ENCODE peak calls at places on chromosome 21, in five cellular contexts. One of them, this sample, is unnamed.
A peak's percentile ranks its signal among the peaks of the same experiment; 100 is the strongest.

GRCh38 chr21:22476726-22477646 is 1478.8 kb downstream of the NCAM2 start:
- DNase-seq in DMS53: no peak
- DNase-seq in iPS DF 6.9: no peak
- DNase-seq in Ammon's horn: no peak
- DNase-seq in stimulated activated CD4-positive, alpha-beta T cell treated with anti-CD3 and anti-CD28 coated beads, Interleukin-4, amount 100 ng/mL, for 1 hour: no peak
- DNase-seq in this sample: no peak

GRCh38 chr21:41247561-41247968 is 69.0 kb upstream of the FAM3B start:
- DNase-seq in DMS53: peak; percentile 21
- DNase-seq in iPS DF 6.9: no peak
- DNase-seq in Ammon's horn: no peak
- DNase-seq in stimulated activated CD4-positive, alpha-beta T cell treated with anti-CD3 and anti-CD28 coated beads, Interleukin-4, amount 100 ng/mL, for 1 hour: no peak
- DNase-seq in this sample: no peak

GRCh38 chr21:20790113-20790512 is 208.1 kb upstream of the NCAM2 start:
- DNase-seq in DMS53: no peak
- DNase-seq in iPS DF 6.9: peak; percentile 47
- DNase-seq in Ammon's horn: no peak
- DNase-seq in stimulated activated CD4-positive, alpha-beta T cell treated with anti-CD3 and anti-CD28 coated beads, Interleukin-4, amount 100 ng/mL, for 1 hour: no peak
- DNase-seq in this sample: peak; percentile 74

GRCh38 chr21:35838350-35838749 is 222.0 kb downstream of the SETD4 start:
- DNase-seq in DMS53: no peak
- DNase-seq in iPS DF 6.9: no peak
- DNase-seq in Ammon's horn: no peak
- DNase-seq in stimulated activated CD4-positive, alpha-beta T cell treated with anti-CD3 and anti-CD28 coated beads, Interleukin-4, amount 100 ng/mL, for 1 hour: no peak
- DNase-seq in this sample: no peak

GRCh38 chr21:16570196-16570595 is 840.4 kb downstream of the USP25 start:
- DNase-seq in DMS53: no peak
- DNase-seq in iPS DF 6.9: no peak
- DNase-seq in Ammon's horn: no peak
- DNase-seq in stimulated activated CD4-positive, alpha-beta T cell treated with anti-CD3 and anti-CD28 coated beads, Interleukin-4, amount 100 ng/mL, for 1 hour: no peak
- DNase-seq in this sample: no peak

GRCh38 chr21:44454747-44455523 is at the start of gene LRRC3:
- DNase-seq in DMS53: peak; percentile 92
- DNase-seq in iPS DF 6.9: peak; percentile 71
- DNase-seq in Ammon's horn: no peak
- DNase-seq in stimulated activated CD4-positive, alpha-beta T cell treated with anti-CD3 and anti-CD28 coated beads, Interleukin-4, amount 100 ng/mL, for 1 hour: peak; percentile 83
- DNase-seq in this sample: peak; percentile 48

GRCh38 chr21:44933938-44934260 is 5.9 kb upstream of the SLX9 start:
- DNase-seq in DMS53: no peak
- DNase-seq in iPS DF 6.9: no peak
- DNase-seq in Ammon's horn: no peak
- DNase-seq in stimulated activated CD4-positive, alpha-beta T cell treated with anti-CD3 and anti-CD28 coated beads, Interleukin-4, amount 100 ng/mL, for 1 hour: no peak
- DNase-seq in this sample: no peak

GRCh38 chr21:34974162-34974981 is 74.7 kb downstream of the RUNX1 start:
- DNase-seq in DMS53: no peak
- DNase-seq in iPS DF 6.9: no peak
- DNase-seq in Ammon's horn: no peak
- DNase-seq in stimulated activated CD4-positive, alpha-beta T cell treated with anti-CD3 and anti-CD28 coated beads, Interleukin-4, amount 100 ng/mL, for 1 hour: peak; percentile 35
- DNase-seq in this sample: no peak

GRCh38 chr21:42617476-42617875 is 35.9 kb upstream of the PDE9A start:
- DNase-seq in DMS53: no peak
- DNase-seq in iPS DF 6.9: no peak
- DNase-seq in Ammon's horn: no peak
- DNase-seq in stimulated activated CD4-positive, alpha-beta T cell treated with anti-CD3 and anti-CD28 coated beads, Interleukin-4, amount 100 ng/mL, for 1 hour: no peak
- DNase-seq in this sample: no peak

GRCh38 chr21:31161157-31161556 is 122.9 kb upstream of the KRTAP19-8 start:
- DNase-seq in DMS53: no peak
- DNase-seq in iPS DF 6.9: no peak
- DNase-seq in Ammon's horn: peak; percentile 83
- DNase-seq in stimulated activated CD4-positive, alpha-beta T cell treated with anti-CD3 and anti-CD28 coated beads, Interleukin-4, amount 100 ng/mL, for 1 hour: peak; percentile 31
- DNase-seq in this sample: no peak

GRCh38 chr21:32826317-32827167 is 55.0 kb upstream of the PAXBP1 start:
- DNase-seq in DMS53: peak; percentile 72
- DNase-seq in iPS DF 6.9: no peak
- DNase-seq in Ammon's horn: peak; percentile 87
- DNase-seq in stimulated activated CD4-positive, alpha-beta T cell treated with anti-CD3 and anti-CD28 coated beads, Interleukin-4, amount 100 ng/mL, for 1 hour: no peak
- DNase-seq in this sample: peak; percentile 15

GRCh38 chr21:32007461-32007860 is 134.6 kb downstream of the HUNK start:
- DNase-seq in DMS53: no peak
- DNase-seq in iPS DF 6.9: no peak
- DNase-seq in Ammon's horn: no peak
- DNase-seq in stimulated activated CD4-positive, alpha-beta T cell treated with anti-CD3 and anti-CD28 coated beads, Interleukin-4, amount 100 ng/mL, for 1 hour: no peak
- DNase-seq in this sample: no peak